ENCODE peak calls at places on chromosomes 4 and X, in six cellular contexts. One of them, this sample, is unnamed.

GRCh38 chrX:45801554-45801953 is 600.9 kb upstream of the DIPK2B start:
- DNase-seq in K562: no peak
- DNase-seq in sigmoid colon: no peak
- DNase-seq in SK-N-SH: peak; percentile 10
- DNase-seq in HepG2: no peak
- DNase-seq in stomach: no peak
- DNase-seq in this sample: no peak

GRCh38 chr4:33966808-33967207 is 2277.5 kb downstream of the ARAP2 start:
- DNase-seq in K562: no peak
- DNase-seq in sigmoid colon: no peak
- DNase-seq in SK-N-SH: no peak
- DNase-seq in HepG2: no peak
- DNase-seq in stomach: no peak
- DNase-seq in this sample: no peak

GRCh38 chrX:150683536-150684146 is 9.6 kb upstream of the MTMR1 start:
- DNase-seq in K562: peak; percentile 27
- DNase-seq in sigmoid colon: no peak
- DNase-seq in SK-N-SH: peak; percentile 43
- DNase-seq in HepG2: peak; percentile 26
- DNase-seq in stomach: no peak
- DNase-seq in this sample: no peak

GRCh38 chr4:57136281-57136680 is 26.1 kb upstream of the IGFBP7 start:
- DNase-seq in K562: no peak
- DNase-seq in sigmoid colon: no peak
- DNase-seq in SK-N-SH: no peak
- DNase-seq in HepG2: no peak
- DNase-seq in stomach: no peak
- DNase-seq in this sample: no peak

GRCh38 chr4:181957088-181957487 is 286.1 kb upstream of the TENM3 start:
- DNase-seq in K562: no peak
- DNase-seq in sigmoid colon: no peak
- DNase-seq in SK-N-SH: no peak
- DNase-seq in HepG2: no peak
- DNase-seq in stomach: no peak
- DNase-seq in this sample: no peak

GRCh38 chr4:100299019-100299418 is 108.8 kb upstream of the DDIT4L start:
- DNase-seq in K562: no peak
- DNase-seq in sigmoid colon: no peak
- DNase-seq in SK-N-SH: no peak
- DNase-seq in HepG2: no peak
- DNase-seq in stomach: no peak
- DNase-seq in this sample: no peak

GRCh38 chr4:88018471-88018870 is 11.0 kb downstream of the PKD2 start:
- DNase-seq in K562: no peak
- DNase-seq in sigmoid colon: peak; percentile 89
- DNase-seq in SK-N-SH: no peak
- DNase-seq in HepG2: no peak
- DNase-seq in stomach: no peak
- DNase-seq in this sample: no peak

GRCh38 chrX:97397371-97397770 is 513.7 kb downstream of the RPA4 start:
- DNase-seq in K562: no peak
- DNase-seq in sigmoid colon: no peak
- DNase-seq in SK-N-SH: no peak
- DNase-seq in HepG2: no peak
- DNase-seq in stomach: no peak
- DNase-seq in this sample: no peak

GRCh38 chr4:159505275-159505975 is 402.5 kb downstream of the RAPGEF2 start:
- DNase-seq in K562: no peak
- DNase-seq in sigmoid colon: no peak
- DNase-seq in SK-N-SH: no peak
- DNase-seq in HepG2: no peak
- DNase-seq in stomach: no peak
- DNase-seq in this sample: no peak

GRCh38 chrX:20382518-20383291 is 116.0 kb upstream of the RPS6KA3 start:
- DNase-seq in K562: no peak
- DNase-seq in sigmoid colon: no peak
- DNase-seq in SK-N-SH: peak; percentile 10
- DNase-seq in HepG2: peak; percentile 84
- DNase-seq in stomach: no peak
- DNase-seq in this sample: no peak

GRCh38 chrX:40394302-40394701 is 186.5 kb upstream of the ATP6AP2 start:
- DNase-seq in K562: no peak
- DNase-seq in sigmoid colon: no peak
- DNase-seq in SK-N-SH: no peak
- DNase-seq in HepG2: no peak
- DNase-seq in stomach: no peak
- DNase-seq in this sample: no peak

GRCh38 chrX:118056870-118057269 is 59.7 kb downstream of the KLHL13 start:
- DNase-seq in K562: no peak
- DNase-seq in sigmoid colon: no peak
- DNase-seq in SK-N-SH: no peak
- DNase-seq in HepG2: no peak
- DNase-seq in stomach: no peak
- DNase-seq in this sample: no peak

GRCh38 chrX:10327651-10328050 is 170.9 kb downstream of the CLCN4 start:
- DNase-seq in K562: no peak
- DNase-seq in sigmoid colon: no peak
- DNase-seq in SK-N-SH: no peak
- DNase-seq in HepG2: peak; percentile 3
- DNase-seq in stomach: no peak
- DNase-seq in this sample: no peak

GRCh38 chrX:41452972-41453371 is 5.8 kb downstream of the NYX start:
- DNase-seq in K562: no peak
- DNase-seq in sigmoid colon: no peak
- DNase-seq in SK-N-SH: no peak
- DNase-seq in HepG2: no peak
- DNase-seq in stomach: no peak
- DNase-seq in this sample: no peak

GRCh38 chr4:118086334-118086733 is 52.0 kb downstream of the NDST3 start:
- DNase-seq in K562: no peak
- DNase-seq in sigmoid colon: no peak
- DNase-seq in SK-N-SH: no peak
- DNase-seq in HepG2: no peak
- DNase-seq in stomach: no peak
- DNase-seq in this sample: no peak

GRCh38 chr4:69156913-69157312 is 57.6 kb downstream of the UGT2B11 start:
- DNase-seq in K562: no peak
- DNase-seq in sigmoid colon: no peak
- DNase-seq in SK-N-SH: no peak
- DNase-seq in HepG2: peak; percentile 9
- DNase-seq in stomach: no peak
- DNase-seq in this sample: no peak

GRCh38 chr4:176320976-176321361 is 1.2 kb downstream of the SPCS3 start:
- DNase-seq in K562: no peak
- DNase-seq in sigmoid colon: no peak
- DNase-seq in SK-N-SH: peak; percentile 33
- DNase-seq in HepG2: no peak
- DNase-seq in stomach: no peak
- DNase-seq in this sample: no peak

GRCh38 chr4:173535165-173535737 is 5.2 kb upstream of the HAND2 start:
- DNase-seq in K562: no peak
- DNase-seq in sigmoid colon: no peak
- DNase-seq in SK-N-SH: no peak
- DNase-seq in HepG2: no peak
- DNase-seq in stomach: no peak
- DNase-seq in this sample: no peak

GRCh38 chr4:80183196-80184052 is 13.9 kb upstream of the PRDM8 start:
- DNase-seq in K562: no peak
- DNase-seq in sigmoid colon: peak; percentile 83
- DNase-seq in SK-N-SH: peak; percentile 79
- DNase-seq in HepG2: no peak
- DNase-seq in stomach: no peak
- DNase-seq in this sample: no peak

GRCh38 chr4:25536577-25537325 is 118.9 kb upstream of the SLC34A2 start:
- DNase-seq in K562: no peak
- DNase-seq in sigmoid colon: no peak
- DNase-seq in SK-N-SH: no peak
- DNase-seq in HepG2: no peak
- DNase-seq in stomach: no peak
- DNase-seq in this sample: no peak

GRCh38 chr4:25535701-25536473 is 119.8 kb upstream of the SLC34A2 start:
- DNase-seq in K562: no peak
- DNase-seq in sigmoid colon: no peak
- DNase-seq in SK-N-SH: no peak
- DNase-seq in HepG2: no peak
- DNase-seq in stomach: no peak
- DNase-seq in this sample: no peak

GRCh38 chr4:25532579-25532978 is 123.1 kb upstream of the SLC34A2 start:
- DNase-seq in K562: no peak
- DNase-seq in sigmoid colon: no peak
- DNase-seq in SK-N-SH: no peak
- DNase-seq in HepG2: no peak
- DNase-seq in stomach: no peak
- DNase-seq in this sample: no peak

GRCh38 chr4:25533237-25533636 is 122.4 kb upstream of the SLC34A2 start:
- DNase-seq in K562: no peak
- DNase-seq in sigmoid colon: no peak
- DNase-seq in SK-N-SH: no peak
- DNase-seq in HepG2: no peak
- DNase-seq in stomach: no peak
- DNase-seq in this sample: no peak

DNA sequence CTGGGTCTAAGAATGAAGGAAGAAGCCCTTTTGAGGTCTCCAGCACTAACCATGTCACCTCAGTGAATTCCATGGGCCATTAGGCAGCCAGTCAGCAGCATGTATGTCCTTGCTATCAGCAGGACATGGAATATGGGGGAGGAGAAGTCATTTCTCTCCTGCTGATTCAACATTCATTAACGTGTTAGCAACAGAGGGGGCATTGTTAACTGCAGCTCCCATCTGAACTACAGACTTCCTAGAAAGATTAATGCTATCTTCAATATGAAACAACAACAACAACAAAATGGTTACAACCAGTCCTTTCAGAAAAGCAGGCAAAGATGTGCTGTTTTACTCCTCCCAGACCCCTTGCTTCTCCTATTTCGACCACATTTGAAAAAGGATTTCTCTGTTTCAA is 120.4 kb upstream of the SLC34A2 start:
- DNase-seq in K562: no peak
- DNase-seq in sigmoid colon: no peak
- DNase-seq in SK-N-SH: no peak
- DNase-seq in HepG2: peak; percentile 85
- DNase-seq in stomach: no peak
- DNase-seq in this sample: no peak
- TF ChIP-seq EP300 in K562: no peak
- TF ChIP-seq EP300 in sigmoid colon: no peak
- TF ChIP-seq EP300 in SK-N-SH: no peak
- TF ChIP-seq EP300 in HepG2: no peak
- TF ChIP-seq EP300 in stomach: no peak
- TF ChIP-seq EP300 in this sample: no peak

GRCh38 chr4:103915224-103915869 is 195.6 kb upstream of the TACR3 start:
- DNase-seq in K562: peak; percentile 8
- DNase-seq in sigmoid colon: no peak
- DNase-seq in SK-N-SH: peak; percentile 6
- DNase-seq in HepG2: peak; percentile 15
- DNase-seq in stomach: no peak
- DNase-seq in this sample: no peak
- TF ChIP-seq CTCF in K562: peak; percentile 46
- TF ChIP-seq CTCF in sigmoid colon: no peak
- TF ChIP-seq CTCF in SK-N-SH: peak; percentile 79
- TF ChIP-seq CTCF in HepG2: peak; percentile 52
- TF ChIP-seq CTCF in stomach: no peak
- TF ChIP-seq CTCF in this sample: peak; percentile 27

GRCh38 chr4:6318206-6318605 is 48.6 kb downstream of the WFS1 start:
- DNase-seq in K562: no peak
- DNase-seq in sigmoid colon: no peak
- DNase-seq in SK-N-SH: no peak
- DNase-seq in HepG2: no peak
- DNase-seq in stomach: no peak
- DNase-seq in this sample: no peak

GRCh38 chr4:6316461-6317003 is 46.9 kb downstream of the WFS1 start:
- DNase-seq in K562: no peak
- DNase-seq in sigmoid colon: no peak
- DNase-seq in SK-N-SH: no peak
- DNase-seq in HepG2: no peak
- DNase-seq in stomach: no peak
- DNase-seq in this sample: no peak

GRCh38 chr4:6308890-6309643 is 39.4 kb downstream of the WFS1 start:
- DNase-seq in K562: no peak
- DNase-seq in sigmoid colon: no peak
- DNase-seq in SK-N-SH: peak; percentile 84
- DNase-seq in HepG2: peak; percentile 79
- DNase-seq in stomach: peak; percentile 34
- DNase-seq in this sample: no peak

GRCh38 chr4:6309755-6310154 is 40.1 kb downstream of the WFS1 start:
- DNase-seq in K562: no peak
- DNase-seq in sigmoid colon: no peak
- DNase-seq in SK-N-SH: no peak
- DNase-seq in HepG2: no peak
- DNase-seq in stomach: no peak
- DNase-seq in this sample: no peak

DNA sequence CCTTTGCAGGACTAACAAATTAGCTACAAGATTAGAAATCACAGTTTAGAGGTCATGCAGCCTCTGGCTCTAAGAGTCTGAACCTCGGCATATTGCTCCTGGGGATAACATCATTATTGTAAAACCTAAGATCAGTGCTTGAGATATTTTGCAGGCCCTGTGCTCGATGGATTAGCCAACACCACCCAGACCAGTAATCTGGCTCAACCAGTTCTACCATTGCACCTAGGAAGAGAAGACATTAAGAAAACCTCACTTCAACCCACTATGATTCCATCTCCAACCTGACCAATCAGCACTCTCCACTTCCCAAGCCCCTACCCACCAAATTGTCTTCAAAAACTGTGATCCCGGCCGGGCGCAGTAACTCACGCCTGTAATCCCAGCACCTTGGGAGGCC is 43.6 kb downstream of the WFS1 start:
- DNase-seq in K562: no peak
- DNase-seq in sigmoid colon: no peak
- DNase-seq in SK-N-SH: no peak
- DNase-seq in HepG2: no peak
- DNase-seq in stomach: no peak
- DNase-seq in this sample: no peak
- TF ChIP-seq POLR2AphosphoS5 in K562: no peak
- TF ChIP-seq POLR2AphosphoS5 in sigmoid colon: no peak
- TF ChIP-seq POLR2AphosphoS5 in SK-N-SH: no peak
- TF ChIP-seq POLR2AphosphoS5 in HepG2: no peak
- TF ChIP-seq POLR2AphosphoS5 in stomach: no peak
- TF ChIP-seq POLR2AphosphoS5 in this sample: no peak

DNA sequence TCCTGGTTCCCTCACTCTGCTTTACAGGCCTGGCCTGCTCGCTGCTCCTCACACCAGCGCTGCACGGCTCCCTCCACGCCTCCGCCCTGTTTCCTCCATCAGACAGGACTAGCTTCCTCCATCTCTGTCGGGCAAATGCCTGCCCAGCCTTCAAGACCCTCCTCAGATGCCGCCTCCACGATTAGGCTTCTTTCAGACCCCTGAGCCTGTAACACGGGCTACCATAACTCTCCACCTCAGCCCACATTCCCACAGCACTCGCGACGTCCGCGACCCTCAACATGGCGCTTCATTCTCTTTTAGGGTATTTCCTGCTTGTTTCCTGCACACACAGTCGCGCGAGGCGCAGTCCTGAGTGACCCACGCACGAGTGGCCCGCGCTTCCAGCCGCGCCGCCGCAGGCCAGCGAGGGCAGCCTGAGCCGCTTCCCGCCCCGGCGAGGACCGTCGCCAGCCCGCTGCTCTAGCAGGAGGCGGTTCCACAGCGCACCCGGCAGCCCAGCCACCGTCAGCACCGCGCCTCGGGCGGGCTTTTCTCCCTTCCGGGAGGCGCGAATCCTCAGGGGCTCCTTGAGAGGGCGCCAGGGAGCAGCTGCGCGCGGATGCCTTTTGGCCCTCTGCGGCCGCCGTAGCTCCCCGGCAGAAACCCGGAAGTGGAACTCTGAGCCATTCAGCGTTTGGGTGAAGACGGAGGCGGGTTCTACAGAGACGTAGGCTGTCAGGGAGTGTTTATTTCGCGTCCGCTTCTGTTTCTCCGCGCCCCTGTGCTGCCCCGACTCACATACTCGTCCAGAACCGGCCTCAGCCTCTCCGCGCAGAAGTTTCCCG is at the start of gene FRG1:
- DNase-seq in K562: peak; percentile 88
- DNase-seq in sigmoid colon: peak; percentile 97
- DNase-seq in SK-N-SH: peak; percentile 96
- DNase-seq in HepG2: peak; percentile 88
- DNase-seq in stomach: peak; percentile 96
- DNase-seq in this sample: peak; percentile 97
- TF ChIP-seq EP300 in K562: no peak
- TF ChIP-seq EP300 in sigmoid colon: peak; percentile 51
- TF ChIP-seq EP300 in SK-N-SH: no peak
- TF ChIP-seq EP300 in HepG2: peak; percentile 37
- TF ChIP-seq EP300 in stomach: no peak
- TF ChIP-seq EP300 in this sample: no peak

This sample was measured in suprapubic skin.